ENCODE peak calls at places on chromosomes 3 and 15, in four cellular contexts. F, J, U and N are unnamed samples.

GRCh38 chr3:133276594-133276993 is 123.3 kb upstream of the BFSP2 start:
- DNase-seq in F (no peak), U (no peak), J (no peak), N (no peak)

GRCh38 chr15:73244333-73244732 is 124.4 kb downstream of the HCN4 start:
- DNase-seq in U (peak), F (no peak), J (peak), N (no peak)

GRCh38 chr3:154904328-154904727 is 175.8 kb upstream of the MME start:
- DNase-seq in J (peak), F (peak), U (peak), N (no peak)

GRCh38 chr3:144763878-144764454 is 792.3 kb downstream of the DIPK2A start:
- DNase-seq in U (no peak), F (no peak), J (no peak), N (peak)

GRCh38 chr3:183108002-183108449 is 8.7 kb upstream of the MCCC1 start:
- DNase-seq in J (no peak), F (no peak), U (no peak), N (no peak)

GRCh38 chr15:55222588-55222987 is 25.8 kb upstream of the RSL24D1 start:
- DNase-seq in J (no peak), U (no peak), F (no peak), N (peak)

GRCh38 chr15:80660114-80660513 is 35.0 kb upstream of the ABHD17C start:
- DNase-seq in F (no peak), U (no peak), J (peak), N (no peak)

GRCh38 chr15:38076806-38077205 is 142.4 kb downstream of the TMCO5A start:
- DNase-seq in U (no peak), F (no peak), J (no peak), N (no peak)

GRCh38 chr15:89161666-89162065 is 59.7 kb downstream of the RLBP1 start:
- DNase-seq in J (peak), U (no peak), F (no peak), N (no peak)

GRCh38 chr3:66075281-66075680 is 36.6 kb upstream of the MAGI1 start:
- DNase-seq in U (no peak), J (peak), F (no peak), N (no peak)

GRCh38 chr3:30597131-30597768 is 9.2 kb upstream of the TGFBR2 start:
- DNase-seq in U (no peak), F (no peak), J (peak), N (no peak)

GRCh38 chr3:71753716-71754609 is at the start of gene GPR27:
- DNase-seq in J (no peak), U (no peak), F (no peak), N (no peak)

GRCh38 chr3:155701882-155702465 is 42.9 kb downstream of the PLCH1 start:
- DNase-seq in U (peak), F (no peak), J (peak), N (no peak)

GRCh38 chr3:114608293-114608692 is 314.5 kb downstream of the TIGIT start:
- DNase-seq in U (no peak), J (no peak), F (no peak), N (no peak)

GRCh38 chr15:60237411-60237810 is 160.4 kb downstream of the ANXA2 start:
- DNase-seq in F (no peak), U (no peak), J (no peak), N (no peak)
- TF ChIP-seq CREB1 in F (no peak), U (no peak), J (no peak), N (no peak)

GRCh38 chr15:39142500-39142899 is 438.4 kb upstream of the THBS1 start:
- DNase-seq in F (no peak), J (no peak), U (no peak), N (no peak)

GRCh38 chr15:39139431-39140059 is 441.3 kb upstream of the THBS1 start:
- DNase-seq in F (no peak), J (no peak), U (no peak), N (no peak)

GRCh38 chr15:39144051-39144450 is 436.8 kb upstream of the THBS1 start:
- DNase-seq in J (no peak), U (no peak), F (no peak), N (no peak)

GRCh38 chr15:39135989-39136388 is 444.9 kb upstream of the THBS1 start:
- DNase-seq in U (no peak), J (no peak), F (no peak), N (no peak)

DNA sequence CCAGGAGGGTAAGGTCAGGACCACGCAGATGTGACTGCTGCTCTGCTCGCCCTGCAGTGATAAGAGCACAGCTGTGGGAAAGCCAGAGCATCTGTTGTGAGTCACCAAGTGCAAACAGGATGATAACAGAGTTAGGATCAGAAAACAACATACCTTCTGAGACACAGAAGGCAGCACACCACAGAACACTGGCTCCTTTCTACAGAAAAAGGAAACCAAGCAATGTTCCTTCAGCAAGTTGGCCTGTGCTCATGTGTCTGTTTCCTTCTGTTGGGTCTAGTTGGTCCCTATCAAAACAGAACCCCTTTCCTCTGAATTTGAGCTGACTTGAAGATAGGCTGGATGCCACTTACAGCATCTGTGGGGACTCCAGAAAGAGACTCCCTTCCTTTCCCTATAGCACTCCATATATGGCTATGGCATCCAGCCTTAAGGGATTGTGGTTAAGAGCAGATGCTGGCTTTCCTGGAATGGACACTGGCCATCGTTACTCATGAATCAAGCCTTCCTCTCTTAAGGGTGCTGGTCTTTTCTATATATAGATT is 440.7 kb upstream of the THBS1 start:
- DNase-seq in U (peak), F (no peak), J (peak), N (no peak)
- TF ChIP-seq YY1 in U (no peak), F (no peak), J (no peak), N (no peak)

GRCh38 chr15:78369161-78369560 is 29.0 kb downstream of the CRABP1 start:
- DNase-seq in U (no peak), F (no peak), J (no peak), N (no peak)
- TF ChIP-seq RFX5 in U (no peak), F (no peak), J (no peak), N (no peak)

DNA sequence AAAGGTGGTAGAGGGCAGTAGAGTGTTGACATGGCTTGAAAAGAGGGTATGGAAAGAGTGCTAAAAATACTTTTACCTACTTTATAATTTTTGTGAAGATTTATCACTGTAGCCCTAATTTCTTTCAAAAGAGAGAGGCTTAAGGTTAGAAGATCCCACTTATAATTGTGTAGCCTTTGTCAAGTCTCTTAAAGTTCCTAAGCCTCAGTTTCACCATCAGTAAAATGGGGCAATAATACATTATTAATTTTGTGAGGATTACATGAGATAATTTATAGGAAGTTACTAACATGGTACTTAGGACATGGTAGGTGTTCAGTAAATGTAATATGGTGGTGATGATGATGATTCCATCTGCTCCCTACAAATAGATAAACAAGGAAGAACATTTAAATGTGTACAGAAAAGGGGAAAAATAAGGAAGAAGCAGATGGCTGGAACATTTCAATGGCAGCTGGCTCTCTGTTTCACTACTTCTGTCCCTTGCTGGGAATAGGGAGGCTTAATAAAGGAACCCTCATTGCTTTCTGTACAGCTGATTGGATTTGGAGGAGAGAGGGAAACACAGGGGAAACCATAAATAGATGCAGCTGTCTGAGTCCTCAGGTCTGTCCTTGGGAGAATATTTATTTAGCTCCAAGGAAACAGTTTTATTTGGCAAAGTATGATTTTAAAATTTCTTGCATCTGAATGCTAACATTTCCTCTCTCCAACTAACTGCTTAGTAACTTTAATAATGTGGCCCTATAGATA is 208.5 kb upstream of the ADAMTS9 start:
- DNase-seq in F (no peak), U (no peak), J (no peak), N (no peak)
- TF ChIP-seq CREB1 in F (no peak), U (no peak), J (no peak), N (no peak)

GRCh38 chr3:129231331-129232119 is 17.9 kb upstream of the COPG1 start:
- DNase-seq in F (no peak), U (no peak), J (no peak), N (no peak)
- TF ChIP-seq YY1 in F (no peak), U (no peak), J (no peak), N (no peak)